ENCODE peak calls at places on chromosomes 13 and 19, in ten cellular contexts. Y, D, J, F, H, L, O, M, G and R are unnamed samples.

GRCh38 chr19:5147971-5148793 is 179.3 kb downstream of the KDM4B start:
- DNase-seq in Y (no peak), D (no peak), J (peak), F (no peak), H (peak), L (no peak), O (no peak), M (peak), G (peak), R (no peak)

GRCh38 chr13:85261757-85262346 is 537.4 kb downstream of the SLITRK6 start:
- DNase-seq in Y (no peak), D (no peak), J (no peak), F (no peak), H (no peak), L (no peak), O (peak), M (no peak), G (no peak), R (no peak)

GRCh38 chr19:40445945-40446784 is 2.0 kb upstream of the SERTAD3 start:
- DNase-seq in Y (peak), D (no peak), J (no peak), F (no peak), H (no peak), L (peak), O (peak), M (no peak), G (no peak), R (no peak)

GRCh38 chr13:97466782-97467181 is 32.8 kb downstream of the RAP2A start:
- DNase-seq in Y (no peak), D (no peak), J (no peak), F (no peak), H (no peak), L (no peak), O (no peak), M (no peak), G (no peak), R (no peak)

GRCh38 chr13:29239653-29240525 is 355.6 kb downstream of the SLC7A1 start:
- DNase-seq in Y (no peak), D (no peak), J (no peak), F (no peak), H (no peak), L (no peak), O (no peak), M (no peak), G (no peak), R (no peak)

GRCh38 chr13:90700340-90700739 is 647.1 kb upstream of the MIR17HG start:
- DNase-seq in Y (no peak), D (no peak), J (no peak), F (no peak), H (no peak), L (no peak), O (no peak), M (no peak), G (no peak), R (no peak)

GRCh38 chr13:109517516-109517915 is 268.9 kb downstream of the IRS2 start:
- DNase-seq in Y (no peak), D (no peak), J (no peak), F (no peak), H (peak), L (no peak), O (no peak), M (no peak), G (no peak), R (no peak)

GRCh38 chr19:36139473-36140288 is at the start of gene CAPNS1:
- DNase-seq in Y (peak), D (peak), J (peak), F (peak), H (peak), L (peak), O (peak), M (peak), G (peak), R (peak)

GRCh38 chr13:75469087-75469486 is 12.9 kb downstream of the TBC1D4 start:
- DNase-seq in Y (no peak), D (no peak), J (no peak), F (no peak), H (no peak), L (no peak), O (peak), M (no peak), G (no peak), R (no peak)

GRCh38 chr19:48310227-48310626 is 15.1 kb upstream of the EMP3 start:
- DNase-seq in Y (no peak), D (no peak), J (no peak), F (no peak), H (no peak), L (no peak), O (no peak), M (no peak), G (no peak), R (no peak)

GRCh38 chr19:51695088-51695487 is 2.0 kb downstream of the SPACA6 start:
- DNase-seq in Y (no peak), D (no peak), J (no peak), F (no peak), H (no peak), L (no peak), O (no peak), M (no peak), G (no peak), R (no peak)

GRCh38 chr13:98927954-98928927 is 49.6 kb downstream of the DOCK9 start:
- DNase-seq in Y (no peak), D (no peak), J (no peak), F (no peak), H (peak), L (no peak), O (peak), M (peak), G (no peak), R (no peak)

GRCh38 chr19:35316560-35316959 is 12.4 kb upstream of the CD22 start:
- DNase-seq in Y (no peak), D (no peak), J (no peak), F (no peak), H (no peak), L (no peak), O (no peak), M (no peak), G (no peak), R (no peak)